ENCODE peak calls at places on chromosomes 2 and 18, in four cellular contexts. V is HepG2, X is K562, R is HCT116. L is an unnamed sample.

GRCh38 chr18:24019641-24020331 is 5.2 kb downstream of the TTC39C start:
- DNase-seq in V (no peak), X (no peak), R (no peak), L (no peak)

GRCh38 chr2:96117701-96118588 is 1.6 kb upstream of the ADRA2B start:
- DNase-seq in V (no peak), X (peak), R (no peak), L (no peak)

GRCh38 chr2:46400041-46400440 is 79.3 kb upstream of the TMEM247 start:
- DNase-seq in V (no peak), X (no peak), R (no peak), L (no peak)

GRCh38 chr2:54366487-54367280 is 89.4 kb upstream of the SPTBN1 start:
- DNase-seq in V (no peak), X (no peak), R (no peak), L (no peak)

GRCh38 chr2:227460079-227460485 is 11.9 kb upstream of the AGFG1 start:
- DNase-seq in V (no peak), X (peak), R (no peak), L (no peak)

GRCh38 chr18:59005266-59005665 is 134.4 kb upstream of the SEC11C start:
- DNase-seq in V (no peak), X (no peak), R (no peak), L (no peak)

GRCh38 chr2:30611572-30611971 is 164.5 kb downstream of the LCLAT1 start:
- DNase-seq in V (no peak), X (no peak), R (no peak), L (no peak)

GRCh38 chr2:11307764-11308415 is 36.5 kb downstream of the ROCK2 start:
- DNase-seq in V (no peak), X (no peak), R (no peak), L (no peak)

GRCh38 chr2:146312899-146313298 is 1531.9 kb upstream of the ACVR2A start:
- DNase-seq in V (no peak), X (no peak), R (no peak), L (no peak)

GRCh38 chr2:172772637-172773036 is 37.0 kb downstream of the RAPGEF4 start:
- DNase-seq in V (no peak), X (no peak), R (no peak), L (peak)

GRCh38 chr2:32491346-32491745 is 134.5 kb downstream of the BIRC6 start:
- DNase-seq in V (no peak), X (no peak), R (no peak), L (no peak)

GRCh38 chr2:160454070-160454797 is 39.4 kb downstream of the RBMS1 start:
- DNase-seq in V (peak), X (no peak), R (no peak), L (no peak)

GRCh38 chr2:209556354-209556961 is 132.6 kb downstream of the MAP2 start:
- DNase-seq in V (peak), X (no peak), R (peak), L (peak)

GRCh38 chr2:199147216-199147615 is 310.5 kb downstream of the SATB2 start:
- DNase-seq in V (no peak), X (no peak), R (no peak), L (no peak)

GRCh38 chr18:50659091-50660003 is 99.5 kb downstream of the MAPK4 start:
- DNase-seq in V (peak), X (no peak), R (peak), L (no peak)

GRCh38 chr2:229714080-229714735 is at the start of gene DNER:
- DNase-seq in V (no peak), X (peak), R (no peak), L (no peak)

GRCh38 chr2:137229834-137230233 is 464.5 kb downstream of the THSD7B start:
- DNase-seq in V (no peak), X (no peak), R (no peak), L (no peak)

GRCh38 chr2:171893196-171893823 is 734 bp downstream of the SLC25A12 start:
- DNase-seq in V (no peak), X (peak), R (no peak), L (no peak)

GRCh38 chr2:30235008-30235655 is 3.8 kb downstream of the LBH start:
- DNase-seq in V (no peak), X (no peak), R (no peak), L (no peak)

GRCh38 chr2:233698740-233699139 is 6.0 kb downstream of the UGT1A6 start:
- DNase-seq in V (no peak), X (no peak), R (no peak), L (no peak)

GRCh38 chr2:233705911-233706506 is 6.7 kb upstream of the UGT1A5 start:
- DNase-seq in V (no peak), X (no peak), R (no peak), L (no peak)

GRCh38 chr2:233699424-233700027 is 6.8 kb downstream of the UGT1A6 start:
- DNase-seq in V (no peak), X (no peak), R (no peak), L (no peak)

DNA sequence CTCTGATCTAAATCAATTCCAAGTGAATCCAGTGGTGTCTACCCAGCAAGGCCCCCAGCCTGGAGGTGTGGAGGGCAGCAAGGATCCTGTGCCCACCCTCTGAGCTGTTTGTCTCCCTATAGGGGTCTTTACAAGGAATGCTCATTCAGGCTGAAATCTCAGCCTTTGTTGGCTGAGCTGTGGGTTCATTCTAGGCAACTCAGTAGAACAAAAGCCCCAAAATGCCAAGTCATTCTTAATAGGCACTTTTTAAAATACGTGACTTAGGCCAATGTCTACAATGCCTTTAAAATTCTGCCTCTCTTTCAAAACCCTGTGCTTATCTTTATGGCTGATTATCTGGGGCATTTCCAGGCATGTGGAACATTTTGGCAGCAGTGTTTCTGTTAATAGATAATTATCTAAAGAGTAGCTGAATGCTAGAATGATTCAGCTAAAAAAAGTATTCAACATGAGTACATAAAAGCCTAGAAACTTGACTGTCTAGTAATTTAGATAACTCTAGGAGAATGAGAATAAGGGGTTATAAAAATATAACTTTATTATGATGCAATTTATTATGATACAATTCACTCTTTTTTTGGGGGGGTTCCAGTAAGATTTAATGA is 7.4 kb downstream of the UGT1A6 start:
- DNase-seq in V (peak), X (peak), R (no peak), L (no peak)
- TF ChIP-seq TCF7L2 in V (no peak), X (no peak), R (no peak), L (peak)

DNA sequence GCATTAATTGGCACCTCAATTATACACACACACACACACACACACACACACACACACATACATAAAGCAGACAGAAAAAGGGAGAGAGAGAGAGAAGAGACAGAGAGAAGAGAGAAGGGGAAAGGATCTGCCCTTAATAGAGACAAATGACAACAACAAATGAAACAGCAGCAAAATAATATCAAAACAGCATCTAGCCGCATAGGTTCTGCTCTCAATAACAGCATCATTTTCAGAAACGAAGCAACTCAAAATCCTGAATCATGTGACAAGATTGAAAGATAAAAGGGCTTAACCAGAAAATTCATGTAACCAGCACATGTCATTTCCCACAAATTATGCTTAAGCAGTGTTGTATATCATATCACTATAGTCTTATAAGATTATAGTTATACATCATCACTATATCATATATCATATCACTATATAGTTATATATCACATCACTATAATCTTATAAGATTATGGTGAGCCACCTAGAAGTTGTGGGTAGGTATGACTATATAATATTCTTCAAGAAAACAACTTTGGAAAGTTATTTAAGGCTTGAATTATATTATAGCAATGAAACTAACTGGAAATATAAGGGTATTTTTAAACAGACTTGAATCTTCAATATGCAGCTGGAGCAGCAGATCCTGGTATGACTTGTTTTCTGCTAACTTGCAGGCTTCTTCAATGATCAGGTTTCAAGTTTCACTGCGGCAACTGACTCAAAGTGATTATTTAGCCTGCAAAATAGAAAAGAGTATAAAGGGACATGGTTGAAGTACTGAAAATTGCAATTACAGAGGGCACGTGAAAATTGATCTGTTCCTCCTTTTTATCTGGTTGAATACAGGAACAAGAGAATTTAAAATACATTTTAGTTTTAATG is 16.1 kb upstream of the VPS54 start:
- DNase-seq in V (no peak), X (no peak), R (no peak), L (no peak)
- TF ChIP-seq TCF7L2 in V (no peak), X (no peak), R (no peak), L (no peak)

DNA sequence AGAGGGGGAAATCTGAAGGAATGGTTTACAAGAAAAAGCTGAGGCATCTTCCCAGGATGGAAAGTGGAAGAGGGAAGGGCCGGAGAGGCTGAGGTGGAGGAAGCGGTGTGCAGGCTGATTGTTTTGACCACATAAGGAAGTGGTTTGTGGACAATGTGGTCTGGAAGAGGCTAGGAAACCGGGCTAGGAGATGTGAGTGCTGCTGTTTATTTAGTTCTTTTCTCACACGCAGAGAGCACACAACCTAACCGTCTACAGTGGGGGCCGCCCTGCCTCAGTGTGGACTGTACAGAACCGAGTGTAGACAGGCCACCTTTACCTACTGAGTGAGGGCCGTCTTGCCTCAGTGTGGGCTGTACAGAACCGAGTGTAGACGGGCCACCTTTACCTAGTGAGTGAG is 251.7 kb upstream of the PXDN start:
- DNase-seq in V (no peak), X (no peak), R (no peak), L (no peak)
- TF ChIP-seq TCF7L2 in V (no peak), X (no peak), R (no peak), L (no peak)

DNA sequence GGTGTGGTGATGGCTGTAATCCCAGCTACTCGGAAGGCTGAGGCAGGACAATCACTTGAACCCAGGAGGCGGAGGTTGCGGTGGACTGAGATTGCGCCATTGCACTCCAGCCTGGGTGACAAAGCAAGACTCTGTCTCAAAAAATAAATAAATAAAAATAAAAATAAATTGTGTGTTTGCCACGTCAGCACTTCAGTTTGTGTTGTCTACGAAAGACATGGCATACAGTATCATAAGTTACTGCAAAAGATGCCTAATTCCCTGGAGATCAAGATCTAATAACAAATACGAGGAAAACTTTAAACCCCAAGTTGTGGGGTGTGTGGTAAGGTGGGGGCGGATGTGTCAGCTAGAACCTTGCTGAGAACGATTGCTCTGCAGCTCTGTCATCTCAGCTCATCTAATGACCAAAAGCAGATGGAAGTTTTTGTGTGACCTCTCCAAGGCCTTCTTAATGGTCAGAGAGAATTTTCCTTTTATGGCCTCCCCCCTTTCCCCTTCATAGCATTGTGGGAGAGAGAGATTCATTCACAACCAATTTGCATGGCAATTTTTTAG is 11.3 kb downstream of the NPAS2 start:
- DNase-seq in V (no peak), X (no peak), R (no peak), L (no peak)
- TF ChIP-seq TCF7L2 in V (no peak), X (no peak), R (no peak), L (no peak)

DNA sequence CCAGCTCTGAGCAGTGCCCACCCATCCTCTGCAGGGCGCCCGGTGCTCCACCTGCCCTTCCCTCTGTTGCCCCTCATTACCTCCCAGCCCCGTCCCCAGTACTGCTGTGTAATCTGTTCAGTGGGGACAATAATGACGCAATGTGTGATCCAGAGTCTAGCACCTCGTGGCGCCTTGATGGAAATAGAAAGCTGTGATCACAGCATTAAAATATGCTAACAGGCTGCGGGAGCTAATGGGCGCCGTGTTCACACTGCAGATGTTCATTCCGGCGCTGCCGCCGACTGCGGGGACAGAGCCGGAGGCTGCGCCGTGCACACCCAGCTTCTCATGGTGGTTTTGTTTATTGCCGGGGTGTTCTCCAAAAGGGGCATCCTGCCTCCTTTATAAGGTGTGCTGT is 235.2 kb downstream of the LDLRAD4 start:
- DNase-seq in V (no peak), X (no peak), R (no peak), L (no peak)
- TF ChIP-seq TCF7L2 in V (no peak), X (no peak), R (no peak), L (no peak)

DNA sequence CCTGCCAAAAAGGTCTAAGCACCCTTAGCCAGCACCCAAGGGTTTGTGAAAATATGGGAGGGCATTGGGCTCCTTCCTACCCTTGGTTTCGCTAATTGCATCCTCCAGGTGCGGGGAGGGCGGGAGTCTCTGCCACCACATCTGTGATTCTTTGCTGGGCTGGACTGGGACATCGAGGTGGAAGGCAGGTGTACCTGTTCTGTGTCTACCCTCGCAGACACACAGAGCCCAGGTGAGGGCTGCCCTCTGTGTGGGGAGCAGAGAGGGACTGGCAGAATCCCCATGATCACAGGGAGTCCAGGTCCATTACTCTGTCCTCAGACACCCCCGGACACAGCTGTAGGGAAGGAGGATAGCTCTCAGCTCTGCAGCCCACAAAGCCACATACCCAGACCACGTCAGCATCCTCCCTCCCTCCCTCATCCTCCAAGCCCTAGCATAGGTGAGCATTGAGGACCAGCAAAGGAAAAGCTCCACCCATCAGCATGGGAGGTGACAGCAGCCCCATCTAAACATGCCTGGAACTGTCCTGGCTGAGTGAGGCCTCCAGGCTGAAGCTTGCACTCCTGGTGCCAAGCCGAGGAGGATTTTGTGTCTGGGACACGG is 49.8 kb downstream of the PLB1 start:
- DNase-seq in V (peak), X (no peak), R (no peak), L (no peak)
- TF ChIP-seq TCF7L2 in V (no peak), X (no peak), R (no peak), L (no peak)

L was measured in Panc1.